ENCODE peak calls at places on chromosome 2, in four cellular contexts. V, E, L and N are unnamed samples.

GRCh38 chr2:179125404-179125803 is 75.5 kb upstream of the CCDC141 start:
- DNase-seq in E (no peak), V (no peak), L (no peak), N (no peak)

GRCh38 chr2:20393986-20394385 is 43.3 kb upstream of the PUM2 start:
- DNase-seq in L (no peak), V (no peak), E (no peak), N (no peak)

GRCh38 chr2:224127871-224128501 is 88.9 kb upstream of the SERPINE2 start:
- DNase-seq in V (no peak), L (no peak), E (no peak), N (no peak)

GRCh38 chr2:44686561-44686960 is 254.9 kb upstream of the SIX3 start:
- DNase-seq in E (no peak), V (no peak), L (no peak), N (no peak)

GRCh38 chr2:152241956-152242355 is 66.4 kb upstream of the STAM2 start:
- DNase-seq in V (no peak), L (no peak), E (no peak), N (no peak)

GRCh38 chr2:97870396-97870843 is 125.3 kb downstream of the TMEM131 start:
- DNase-seq in E (peak), L (peak), V (peak), N (peak)

GRCh38 chr2:111967018-111967417 is 68.6 kb downstream of the MERTK start:
- DNase-seq in V (no peak), L (no peak), E (no peak), N (no peak)

GRCh38 chr2:237645261-237645660 is 17.9 kb downstream of the LRRFIP1 start:
- DNase-seq in E (no peak), V (no peak), L (no peak), N (no peak)

GRCh38 chr2:42567806-42568429 is 514 bp upstream of the MTA3 start:
- DNase-seq in E (peak), L (peak), V (peak), N (no peak)

GRCh38 chr2:224971214-224971613 is 71.1 kb downstream of the DOCK10 start:
- DNase-seq in E (no peak), V (no peak), L (no peak), N (no peak)

GRCh38 chr2:74924463-74925265 is 33.8 kb upstream of the POLE4 start:
- DNase-seq in V (no peak), L (no peak), E (no peak), N (no peak)

GRCh38 chr2:109059474-109060165 is 69.4 kb upstream of the SH3RF3 start:
- DNase-seq in V (no peak), L (no peak), E (no peak), N (no peak)

GRCh38 chr2:67215636-67216035 is 181.5 kb upstream of the ETAA1 start:
- DNase-seq in V (no peak), E (no peak), L (no peak), N (no peak)

GRCh38 chr2:71831208-71831577 is 316.5 kb downstream of the CYP26B1 start:
- DNase-seq in V (no peak), E (no peak), L (no peak), N (no peak)

GRCh38 chr2:29187926-29188325 is 72.7 kb downstream of the CLIP4 start:
- DNase-seq in L (no peak), E (no peak), V (no peak), N (no peak)

GRCh38 chr2:19746137-19746585 is 155.6 kb downstream of the TTC32 start:
- DNase-seq in L (no peak), E (no peak), V (no peak), N (no peak)

GRCh38 chr2:120419073-120419472 is 73.1 kb downstream of the INHBB start:
- DNase-seq in V (no peak), L (no peak), E (no peak), N (no peak)

GRCh38 chr2:169476459-169476858 is 2.8 kb upstream of the BBS5 start:
- DNase-seq in L (no peak), V (no peak), E (no peak), N (no peak)

GRCh38 chr2:29272311-29272710 is 157.1 kb downstream of the CLIP4 start:
- DNase-seq in E (no peak), L (no peak), V (no peak), N (no peak)

GRCh38 chr2:238108423-238109201 is 8.5 kb downstream of the ESPNL start:
- DNase-seq in E (peak), L (peak), V (peak), N (peak)

GRCh38 chr2:71943238-71944182 is 204.2 kb downstream of the CYP26B1 start:
- DNase-seq in L (no peak), E (no peak), V (no peak), N (no peak)

GRCh38 chr2:172606285-172606684 is 50.4 kb downstream of the PDK1 start:
- DNase-seq in V (no peak), E (no peak), L (no peak), N (no peak)

GRCh38 chr2:181805228-181806038 is 86.1 kb upstream of the ITPRID2 start:
- DNase-seq in L (no peak), E (no peak), V (peak), N (peak)

GRCh38 chr2:15726321-15727057 is 134.8 kb downstream of the DDX1 start:
- DNase-seq in V (no peak), E (no peak), L (no peak), N (no peak)

GRCh38 chr2:71716697-71717624 is 263.6 kb downstream of the DYSF start:
- DNase-seq in E (no peak), L (no peak), V (peak), N (no peak)

GRCh38 chr2:68767031-68767961 is 32.7 kb downstream of the ARHGAP25 start:
- DNase-seq in E (no peak), V (peak), L (no peak), N (no peak)

GRCh38 chr2:46985512-46985911 is 69.9 kb upstream of the MCFD2 start:
- DNase-seq in V (no peak), L (no peak), E (no peak), N (no peak)

GRCh38 chr2:197972017-197972416 is 167.6 kb downstream of the PLCL1 start:
- DNase-seq in E (no peak), L (no peak), V (no peak), N (no peak)

GRCh38 chr2:138373993-138374408 is 127.6 kb upstream of the SPOPL start:
- DNase-seq in V (peak), L (peak), E (peak), N (no peak)

GRCh38 chr2:20456049-20456665 is 9.3 kb downstream of the RHOB start:
- DNase-seq in E (no peak), V (no peak), L (no peak), N (no peak)

GRCh38 chr2:37648316-37649011 is 23.0 kb downstream of the CDC42EP3 start:
- DNase-seq in V (no peak), E (no peak), L (no peak), N (no peak)

GRCh38 chr2:182503886-182504285 is 77.0 kb upstream of the PDE1A start:
- DNase-seq in E (no peak), L (no peak), V (no peak), N (no peak)

GRCh38 chr2:21559354-21559753 is 435.6 kb downstream of the TDRD15 start:
- DNase-seq in E (no peak), V (no peak), L (no peak), N (no peak)

GRCh38 chr2:170824526-170825015 is 7.9 kb downstream of the GAD1 start:
- DNase-seq in V (no peak), L (no peak), E (no peak), N (no peak)

GRCh38 chr2:170829016-170829415 is 12.3 kb downstream of the GAD1 start:
- DNase-seq in V (no peak), E (no peak), L (no peak), N (no peak)

GRCh38 chr2:170828533-170828916 is 11.8 kb downstream of the GAD1 start:
- DNase-seq in L (no peak), E (no peak), V (no peak), N (no peak)

GRCh38 chr2:170823800-170824153 is 7.1 kb downstream of the GAD1 start:
- DNase-seq in V (no peak), E (no peak), L (no peak), N (no peak)

DNA sequence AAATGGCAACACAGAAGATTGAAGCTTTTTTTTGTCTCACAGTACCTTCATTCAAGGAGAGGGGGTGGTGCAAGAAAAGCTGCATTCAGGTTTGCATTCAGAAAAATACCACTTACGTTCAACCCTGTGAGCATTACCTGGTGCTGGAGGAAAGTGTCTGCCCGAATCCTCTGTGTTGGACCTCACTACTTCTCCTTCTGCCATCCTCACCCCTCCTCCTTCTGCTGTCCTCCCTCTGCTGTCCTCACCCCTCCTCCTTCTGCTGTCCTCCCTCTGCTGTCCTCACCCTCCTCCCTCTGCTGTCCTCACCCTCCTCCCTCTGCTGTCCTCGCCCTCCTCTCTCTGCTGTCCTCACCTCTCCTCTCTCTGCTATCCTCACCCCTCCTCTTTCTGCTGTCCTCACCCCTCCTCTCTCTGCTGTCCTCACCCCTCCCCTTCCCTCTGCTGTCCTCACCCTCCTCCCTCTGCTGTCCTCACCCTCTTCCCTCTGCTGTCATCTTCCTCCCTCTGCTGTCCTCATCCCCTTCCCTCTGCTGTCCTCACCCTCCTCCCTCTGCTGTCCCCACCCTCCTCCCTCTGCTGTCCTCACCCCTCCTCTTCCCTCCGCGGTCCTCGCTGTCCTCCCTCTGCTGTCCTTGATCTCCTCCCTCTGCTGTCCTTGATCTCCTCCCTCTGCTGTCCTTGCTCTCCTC is 11.3 kb downstream of the GAD1 start:
- DNase-seq in E (no peak), L (no peak), V (no peak), N (no peak)
- TF ChIP-seq SPI1 in E (no peak), L (no peak), V (no peak), N (no peak)

DNA sequence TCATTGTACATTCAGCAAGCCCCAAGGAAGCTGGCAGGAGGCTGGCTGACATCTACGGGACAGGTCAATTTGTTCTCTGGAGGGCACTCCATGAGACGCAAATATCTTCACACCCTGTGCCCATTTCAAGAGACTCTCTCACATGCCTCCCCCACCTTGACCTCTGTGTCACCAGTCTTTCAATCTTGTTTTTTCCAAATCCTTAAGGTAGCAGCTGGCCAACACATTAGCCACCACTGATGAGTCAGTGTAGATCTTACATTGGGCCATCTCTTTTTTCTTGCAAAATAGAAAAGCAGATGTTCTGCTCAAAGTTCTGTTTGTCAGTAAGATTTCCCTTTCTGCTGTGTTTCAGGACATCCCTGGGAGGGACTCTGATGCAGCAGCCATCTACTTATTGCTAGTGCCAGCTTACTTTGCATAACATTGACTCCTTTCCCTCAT is 1.7 kb upstream of the DPP4 start:
- DNase-seq in L (no peak), E (no peak), V (no peak), N (no peak)
- TF ChIP-seq SPI1 in L (no peak), E (no peak), V (no peak), N (no peak)

GRCh38 chr2:231680284-231680991 is 27.9 kb upstream of the PTMA start:
- DNase-seq in L (no peak), V (no peak), E (no peak), N (no peak)
- TF ChIP-seq SPI1 in L (no peak), V (no peak), E (no peak), N (no peak)

GRCh38 chr2:11996618-11997017 is 250.2 kb downstream of the LPIN1 start:
- DNase-seq in E (no peak), L (no peak), V (no peak), N (no peak)
- TF ChIP-seq SPI1 in E (no peak), L (no peak), V (no peak), N (no peak)

GRCh38 chr2:3728104-3729054 is 25.0 kb downstream of the DCDC2C start:
- DNase-seq in V (peak), E (peak), L (no peak), N (peak)
- TF ChIP-seq SPI1 in V (no peak), E (no peak), L (no peak), N (no peak)

GRCh38 chr2:38828460-38828859 is 47.3 kb downstream of the DHX57 start:
- DNase-seq in E (no peak), L (no peak), V (no peak), N (no peak)

GRCh38 chr2:38825956-38826355 is 47.9 kb downstream of the GEMIN6 start:
- DNase-seq in V (no peak), L (no peak), E (no peak), N (no peak)

GRCh38 chr2:38835990-38836389 is 39.7 kb downstream of the DHX57 start:
- DNase-seq in E (peak), V (no peak), L (peak), N (peak)

GRCh38 chr2:38835015-38835601 is 40.6 kb downstream of the DHX57 start:
- DNase-seq in L (no peak), E (no peak), V (peak), N (peak)

GRCh38 chr2:38830546-38831159 is 45.1 kb downstream of the DHX57 start:
- DNase-seq in E (no peak), L (no peak), V (no peak), N (peak)
- TF ChIP-seq SPI1 in E (no peak), L (no peak), V (no peak), N (no peak)

DNA sequence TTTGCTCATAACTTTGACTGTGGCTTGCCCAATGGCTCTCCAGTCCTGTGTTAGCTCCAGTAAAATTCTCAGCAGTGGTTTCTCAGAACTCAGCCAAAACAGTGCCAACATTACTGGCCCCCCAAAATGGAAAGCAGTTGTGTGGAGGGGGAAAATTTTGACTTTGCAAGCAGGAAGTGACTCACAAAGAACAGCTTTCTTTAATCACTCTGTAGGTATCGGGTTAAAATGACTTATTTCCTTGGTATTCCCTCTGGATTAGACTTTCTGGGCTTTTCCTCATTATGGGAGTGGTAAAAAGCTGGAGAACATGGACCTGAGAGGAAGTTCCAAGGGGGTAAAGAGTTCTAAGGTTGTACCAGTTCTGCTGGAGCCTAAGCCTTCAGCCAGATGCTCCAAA is 175.7 kb upstream of the RND3 start:
- DNase-seq in L (no peak), E (no peak), V (no peak), N (no peak)
- TF ChIP-seq SPI1 in L (no peak), E (no peak), V (no peak), N (no peak)

DNA sequence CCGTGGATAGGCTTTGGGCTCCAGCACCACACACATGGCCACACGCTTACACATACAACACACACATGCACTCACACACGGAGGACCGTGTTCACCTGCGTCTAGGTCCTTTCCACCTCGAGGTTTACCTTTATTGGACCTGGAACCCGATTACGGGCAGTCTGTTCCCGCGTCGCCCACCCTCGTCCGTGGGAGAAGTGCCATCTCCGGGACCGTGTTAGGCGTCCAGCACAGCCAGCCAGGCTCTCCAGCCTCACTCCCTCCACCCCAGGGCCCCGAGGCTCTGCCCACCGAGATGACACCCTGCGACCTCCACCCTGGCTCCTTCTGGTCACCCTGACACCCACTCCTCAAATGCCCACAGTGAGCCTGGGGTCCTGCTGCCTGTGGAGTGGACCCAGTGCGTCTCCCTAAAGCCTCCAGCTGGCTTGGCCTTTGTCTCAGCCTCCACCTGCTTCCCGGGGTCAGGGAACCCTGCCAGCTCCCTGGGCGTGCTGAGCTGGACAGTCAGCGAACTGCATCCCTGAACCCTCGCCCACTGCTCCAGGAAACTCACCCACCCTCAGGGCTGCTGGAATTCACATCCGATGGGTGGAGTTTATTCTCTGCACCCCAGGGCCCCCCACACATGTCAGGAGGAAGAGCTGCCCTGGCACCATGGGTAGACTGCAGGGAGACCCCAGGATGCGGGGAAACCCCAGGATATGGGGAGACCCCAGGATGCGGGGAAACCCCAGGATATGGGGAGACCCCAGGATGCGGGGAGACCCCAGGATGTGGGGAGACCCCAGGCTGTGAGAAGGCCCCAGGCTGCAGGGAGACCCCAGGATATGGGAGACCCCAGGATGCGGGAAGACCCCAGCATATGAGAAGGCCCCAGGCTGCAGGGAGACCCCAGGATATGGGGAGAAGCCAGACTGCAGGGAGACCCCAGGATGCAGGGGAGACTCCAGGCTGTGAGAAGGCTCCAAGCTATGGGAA is 33.0 kb downstream of the ADI1 start:
- DNase-seq in E (no peak), V (no peak), L (no peak), N (no peak)
- TF ChIP-seq SPI1 in E (no peak), V (no peak), L (no peak), N (no peak)

GRCh38 chr2:27736890-27737204 is 34.7 kb upstream of the MRPL33 start:
- DNase-seq in E (no peak), L (no peak), V (no peak), N (no peak)

GRCh38 chr2:27738349-27739057 is 33.0 kb upstream of the MRPL33 start:
- DNase-seq in L (no peak), V (no peak), E (no peak), N (no peak)

GRCh38 chr2:27739058-27739373 is 32.5 kb upstream of the MRPL33 start:
- DNase-seq in E (no peak), V (no peak), L (no peak), N (no peak)

GRCh38 chr2:27736031-27736889 is 35.3 kb upstream of the MRPL33 start:
- DNase-seq in E (no peak), V (no peak), L (no peak), N (no peak)

DNA sequence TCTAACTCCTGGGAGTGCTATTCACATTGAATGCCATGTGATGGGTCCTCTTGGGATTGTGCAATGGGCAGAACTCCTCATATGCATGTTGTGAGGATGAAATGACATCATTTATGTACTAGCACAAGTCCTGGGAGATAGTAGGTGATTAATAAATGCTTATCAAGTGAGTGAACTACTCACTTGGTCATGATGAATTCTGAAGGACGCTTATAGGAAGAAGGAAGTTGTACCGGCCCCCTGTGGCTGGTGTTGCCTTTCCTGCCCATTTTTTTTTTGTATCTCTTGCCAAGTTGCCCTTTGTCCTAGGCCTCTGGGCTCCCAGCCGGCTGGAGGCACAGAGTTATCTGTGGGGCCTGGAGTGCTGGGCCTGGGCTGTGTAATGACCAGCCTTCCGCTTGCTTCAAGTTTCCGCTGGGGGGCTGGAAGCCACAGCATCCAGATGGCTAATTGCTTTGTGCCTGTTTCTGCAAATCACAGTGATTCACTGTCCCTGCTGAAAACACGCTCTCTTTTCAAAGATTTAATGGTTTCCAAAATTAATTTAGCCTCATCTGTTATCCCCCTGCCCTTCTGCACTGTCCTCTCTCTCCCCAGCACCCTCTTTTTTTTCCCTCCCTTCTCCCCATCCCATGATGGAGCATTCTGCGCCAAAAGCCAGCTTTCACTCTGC is 33.7 kb upstream of the MRPL33 start:
- DNase-seq in L (no peak), E (no peak), V (no peak), N (no peak)
- TF ChIP-seq SPI1 in L (no peak), E (no peak), V (no peak), N (no peak)